ENCODE peak calls at places on chromosomes 1 and 21, in five cellular contexts. H, B, W, E and M are unnamed samples.

GRCh38 chr1:211634461-211634860 is 41.0 kb downstream of the NEK2 start:
- DNase-seq in W (no peak), B (no peak), H (no peak), E (no peak), M (no peak)

GRCh38 chr1:76075877-76076276 is 1.3 kb downstream of the ST6GALNAC3 start:
- DNase-seq in W (peak), E (no peak), B (no peak), H (peak), M (peak)

GRCh38 chr1:162328507-162328906 is 48.1 kb downstream of the SPATA46 start:
- DNase-seq in E (no peak), B (peak), W (no peak), H (no peak), M (no peak)

GRCh38 chr1:200379431-200379755 is 30.4 kb downstream of the ZNF281 start:
- DNase-seq in W (no peak), B (no peak), H (no peak), E (peak), M (peak)

GRCh38 chr1:245578751-245579150 is 424.0 kb downstream of the KIF26B start:
- DNase-seq in E (no peak), H (no peak), W (no peak), B (no peak), M (no peak)

GRCh38 chr1:112702420-112703261 is 4.3 kb downstream of the RHOC start:
- DNase-seq in B (no peak), W (no peak), H (no peak), E (no peak), M (no peak)

GRCh38 chr1:161059293-161059692 is 10.4 kb downstream of the ARHGAP30 start:
- DNase-seq in B (no peak), H (no peak), W (no peak), E (no peak), M (no peak)

GRCh38 chr21:45790427-45790826 is 146.9 kb downstream of the PCBP3 start:
- DNase-seq in E (no peak), B (no peak), W (no peak), H (no peak), M (no peak)

GRCh38 chr21:14955936-14956520 is 108.8 kb downstream of the NRIP1 start:
- DNase-seq in B (no peak), W (no peak), H (no peak), E (no peak), M (no peak)

GRCh38 chr1:24193046-24193445 is 6.0 kb upstream of the IFNLR1 start:
- DNase-seq in E (no peak), W (peak), H (no peak), B (peak), M (peak)

GRCh38 chr1:85607126-85607912 is 26.8 kb downstream of the CCN1 start:
- DNase-seq in E (peak), H (no peak), W (no peak), B (no peak), M (peak)

GRCh38 chr1:91124989-91125417 is 103.2 kb upstream of the ZNF644 start:
- DNase-seq in E (no peak), H (no peak), B (no peak), W (peak), M (no peak)

GRCh38 chr1:7121622-7121988 is 336.4 kb downstream of the CAMTA1 start:
- DNase-seq in W (no peak), H (no peak), E (no peak), B (peak), M (no peak)

GRCh38 chr1:33429846-33430750 is 797 bp downstream of the PHC2 start:
- DNase-seq in B (peak), H (peak), E (no peak), W (peak), M (no peak)

GRCh38 chr21:31945116-31945515 is 72.3 kb downstream of the HUNK start:
- DNase-seq in W (no peak), E (no peak), H (no peak), B (no peak), M (no peak)

DNA sequence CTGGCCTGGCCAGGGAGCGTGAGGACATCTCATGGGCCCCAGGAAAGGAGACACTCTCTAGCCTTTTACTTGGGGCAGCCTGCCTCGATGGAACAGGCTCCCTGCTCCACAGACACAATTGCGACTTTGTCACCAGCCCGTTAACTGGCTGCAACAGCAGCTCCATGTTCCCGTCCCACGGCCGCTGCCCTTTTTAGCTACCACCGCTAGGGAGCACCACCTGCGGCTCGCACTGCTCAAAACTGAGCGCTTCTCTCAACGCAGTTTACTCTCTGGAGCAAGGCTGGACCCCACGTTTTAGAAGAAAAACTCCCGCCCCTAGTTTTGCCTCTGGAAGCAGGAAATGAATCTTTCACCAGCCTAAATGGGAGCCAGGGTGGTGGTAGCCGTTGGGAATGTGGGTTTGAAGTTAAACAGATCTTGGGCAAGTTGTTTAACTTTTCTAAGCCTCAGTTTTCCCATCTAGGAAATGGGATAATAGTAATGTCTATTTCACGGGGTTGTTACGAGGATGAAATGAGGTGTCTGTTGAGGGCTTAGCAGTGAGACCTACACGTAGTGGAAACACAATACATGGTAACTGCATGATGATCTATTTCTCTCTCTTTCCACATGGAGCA is 3.5 kb upstream of the LRRC38 start:
- DNase-seq in E (no peak), W (peak), B (no peak), H (no peak), M (no peak)
- TF ChIP-seq CTCF in E (peak), W (peak), B (no peak), H (no peak), M (peak)

DNA sequence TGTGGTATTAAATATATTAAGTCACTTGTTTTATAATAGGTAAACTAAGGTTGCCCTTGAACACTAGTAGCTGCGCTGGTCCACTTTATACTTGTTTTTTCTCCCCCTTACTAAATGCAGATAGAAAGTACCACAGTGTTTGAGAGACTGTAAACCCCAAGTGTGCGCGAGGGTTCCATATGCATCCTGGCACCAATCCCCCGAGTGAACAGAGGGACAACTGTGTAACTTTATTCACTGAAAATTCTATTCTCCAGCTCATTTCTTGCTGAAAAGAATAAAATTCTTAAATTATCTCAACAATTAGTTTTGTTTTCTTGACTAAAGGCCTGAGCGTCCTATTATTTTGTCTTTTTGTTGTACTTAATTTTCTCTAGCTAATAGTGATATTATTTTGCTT is 1.9 kb downstream of the RSRP1 start:
- DNase-seq in B (no peak), H (no peak), W (no peak), E (no peak), M (no peak)
- TF ChIP-seq CTCF in B (no peak), H (no peak), W (no peak), E (no peak), M (no peak)

GRCh38 chr1:8464987-8465386 is 147.1 kb downstream of the SLC45A1 start:
- DNase-seq in E (no peak), H (no peak), B (no peak), W (peak), M (no peak)
- TF ChIP-seq CTCF in E (no peak), H (no peak), B (no peak), W (no peak), M (no peak)

GRCh38 chr1:110341146-110341871 is 2.1 kb downstream of the RBM15 start:
- DNase-seq in B (peak), E (no peak), H (no peak), W (no peak), M (no peak)

GRCh38 chr1:110339427-110340206 is 440 bp downstream of the RBM15 start:
- DNase-seq in W (peak), H (peak), B (peak), E (peak), M (peak)

GRCh38 chr1:110338200-110339039 is 757 bp upstream of the RBM15 start:
- DNase-seq in E (peak), H (peak), W (peak), B (peak), M (peak)

GRCh38 chr1:110339040-110339426 is at the start of gene RBM15:
- DNase-seq in W (peak), B (peak), H (peak), E (peak), M (peak)

GRCh38 chr1:110340207-110340468 is 961 bp downstream of the RBM15 start:
- DNase-seq in H (no peak), B (no peak), E (no peak), W (no peak), M (peak)
- TF ChIP-seq CTCF in H (no peak), B (no peak), E (no peak), W (no peak), M (no peak)